ENCODE peak calls at places on chromosomes 12 and 14, in four cellular contexts. One of them, this sample, is unnamed.

GRCh38 chr12:110079477-110080400 is 31.4 kb upstream of the C12orf76 start:
- DNase-seq in dorsolateral prefrontal cortex: peak; percentile 7
- DNase-seq in CD4-positive, alpha-beta T cell: peak; percentile 62
- DNase-seq in foreskin keratinocyte: no peak
- DNase-seq in this sample: no peak

GRCh38 chr12:510071-510825 is 50.5 kb downstream of the B4GALNT3 start:
- DNase-seq in dorsolateral prefrontal cortex: no peak
- DNase-seq in CD4-positive, alpha-beta T cell: no peak
- DNase-seq in foreskin keratinocyte: no peak
- DNase-seq in this sample: no peak

GRCh38 chr12:109741286-109741969 is 27.8 kb downstream of the FAM222A start:
- DNase-seq in dorsolateral prefrontal cortex: no peak
- DNase-seq in CD4-positive, alpha-beta T cell: no peak
- DNase-seq in foreskin keratinocyte: no peak
- DNase-seq in this sample: no peak

GRCh38 chr12:64665506-64665905 is 55.2 kb downstream of the RASSF3 start:
- DNase-seq in dorsolateral prefrontal cortex: no peak
- DNase-seq in CD4-positive, alpha-beta T cell: no peak
- DNase-seq in foreskin keratinocyte: no peak
- DNase-seq in this sample: no peak

GRCh38 chr14:84112589-84112988 is 1417.4 kb upstream of the FLRT2 start:
- DNase-seq in dorsolateral prefrontal cortex: no peak
- DNase-seq in CD4-positive, alpha-beta T cell: no peak
- DNase-seq in foreskin keratinocyte: no peak
- DNase-seq in this sample: no peak

GRCh38 chr14:65502676-65503124 is 90.2 kb downstream of the FUT8 start:
- DNase-seq in dorsolateral prefrontal cortex: no peak
- DNase-seq in CD4-positive, alpha-beta T cell: no peak
- DNase-seq in foreskin keratinocyte: peak; percentile 43
- DNase-seq in this sample: peak; percentile 29

GRCh38 chr14:75702107-75702506 is 41.1 kb downstream of the TTLL5 start:
- DNase-seq in dorsolateral prefrontal cortex: no peak
- DNase-seq in CD4-positive, alpha-beta T cell: no peak
- DNase-seq in foreskin keratinocyte: no peak
- DNase-seq in this sample: no peak

GRCh38 chr12:15899282-15899870 is 11.8 kb upstream of the DERA start:
- DNase-seq in dorsolateral prefrontal cortex: no peak
- DNase-seq in CD4-positive, alpha-beta T cell: no peak
- DNase-seq in foreskin keratinocyte: no peak
- DNase-seq in this sample: no peak

GRCh38 chr12:108131035-108131434 is 1.9 kb downstream of the WSCD2 start:
- DNase-seq in dorsolateral prefrontal cortex: no peak
- DNase-seq in CD4-positive, alpha-beta T cell: no peak
- DNase-seq in foreskin keratinocyte: no peak
- DNase-seq in this sample: no peak

GRCh38 chr14:63656194-63656593 is 14.5 kb upstream of the WDR89 start:
- DNase-seq in dorsolateral prefrontal cortex: no peak
- DNase-seq in CD4-positive, alpha-beta T cell: no peak
- DNase-seq in foreskin keratinocyte: no peak
- DNase-seq in this sample: no peak

GRCh38 chr12:40376533-40377267 is 151.9 kb downstream of the LRRK2 start:
- DNase-seq in dorsolateral prefrontal cortex: no peak
- DNase-seq in CD4-positive, alpha-beta T cell: no peak
- DNase-seq in foreskin keratinocyte: no peak
- DNase-seq in this sample: no peak

GRCh38 chr12:53180270-53180930 is at the start of the genes CSAD and ZNF740:
- DNase-seq in dorsolateral prefrontal cortex: peak; percentile 97
- DNase-seq in CD4-positive, alpha-beta T cell: peak; percentile 92
- DNase-seq in foreskin keratinocyte: peak; percentile 90
- DNase-seq in this sample: peak; percentile 73

GRCh38 chr14:78007160-78007559 is 163.0 kb upstream of the NRXN3 start:
- DNase-seq in dorsolateral prefrontal cortex: no peak
- DNase-seq in CD4-positive, alpha-beta T cell: no peak
- DNase-seq in foreskin keratinocyte: peak; percentile 20
- DNase-seq in this sample: peak; percentile 18

GRCh38 chr14:29273513-29273912 is 506.9 kb downstream of the FOXG1 start:
- DNase-seq in dorsolateral prefrontal cortex: no peak
- DNase-seq in CD4-positive, alpha-beta T cell: no peak
- DNase-seq in foreskin keratinocyte: no peak
- DNase-seq in this sample: no peak

GRCh38 chr12:55736780-55737580 is 5.9 kb upstream of the GDF11 start:
- DNase-seq in dorsolateral prefrontal cortex: no peak
- DNase-seq in CD4-positive, alpha-beta T cell: peak; percentile 32
- DNase-seq in foreskin keratinocyte: peak; percentile 44
- DNase-seq in this sample: no peak

GRCh38 chr12:116708826-116709756 is 28.8 kb downstream of the SPRING1 start:
- DNase-seq in dorsolateral prefrontal cortex: peak; percentile 90
- DNase-seq in CD4-positive, alpha-beta T cell: peak; percentile 43
- DNase-seq in foreskin keratinocyte: no peak
- DNase-seq in this sample: no peak

GRCh38 chr12:120469450-120470149 is at the start of gene SRSF9:
- DNase-seq in dorsolateral prefrontal cortex: peak; percentile 94
- DNase-seq in CD4-positive, alpha-beta T cell: peak; percentile 95
- DNase-seq in foreskin keratinocyte: peak; percentile 66
- DNase-seq in this sample: peak; percentile 81

GRCh38 chr12:120470150-120470817 is 736 bp upstream of the SRSF9 start:
- DNase-seq in dorsolateral prefrontal cortex: no peak
- DNase-seq in CD4-positive, alpha-beta T cell: no peak
- DNase-seq in foreskin keratinocyte: no peak
- DNase-seq in this sample: no peak

GRCh38 chr12:120475643-120476042 is 6.1 kb upstream of the SRSF9 start:
- DNase-seq in dorsolateral prefrontal cortex: no peak
- DNase-seq in CD4-positive, alpha-beta T cell: no peak
- DNase-seq in foreskin keratinocyte: no peak
- DNase-seq in this sample: no peak

GRCh38 chr12:120474092-120474960 is 4.8 kb upstream of the SRSF9 start:
- DNase-seq in dorsolateral prefrontal cortex: no peak
- DNase-seq in CD4-positive, alpha-beta T cell: no peak
- DNase-seq in foreskin keratinocyte: peak; percentile 88
- DNase-seq in this sample: peak; percentile 93

GRCh38 chr12:120472521-120472920 is 3.0 kb upstream of the SRSF9 start:
- DNase-seq in dorsolateral prefrontal cortex: no peak
- DNase-seq in CD4-positive, alpha-beta T cell: no peak
- DNase-seq in foreskin keratinocyte: no peak
- DNase-seq in this sample: no peak
- H3K27ac ChIP-seq in dorsolateral prefrontal cortex: no peak overlapping the region
- H3K27ac ChIP-seq in CD4-positive, alpha-beta T cell: no peak overlapping the region
- H3K27ac ChIP-seq in foreskin keratinocyte: no peak overlapping the region
- H3K27ac ChIP-seq in this sample: peak overlapping the region; percentile 88

GRCh38 chr12:20716037-20716436 is 20.9 kb downstream of the SLCO1C1 start:
- DNase-seq in dorsolateral prefrontal cortex: no peak
- DNase-seq in CD4-positive, alpha-beta T cell: no peak
- DNase-seq in foreskin keratinocyte: no peak
- DNase-seq in this sample: no peak
- H3K27ac ChIP-seq in dorsolateral prefrontal cortex: no peak overlapping the region
- H3K27ac ChIP-seq in CD4-positive, alpha-beta T cell: no peak overlapping the region
- H3K27ac ChIP-seq in foreskin keratinocyte: no peak overlapping the region
- H3K27ac ChIP-seq in this sample: no peak overlapping the region

DNA sequence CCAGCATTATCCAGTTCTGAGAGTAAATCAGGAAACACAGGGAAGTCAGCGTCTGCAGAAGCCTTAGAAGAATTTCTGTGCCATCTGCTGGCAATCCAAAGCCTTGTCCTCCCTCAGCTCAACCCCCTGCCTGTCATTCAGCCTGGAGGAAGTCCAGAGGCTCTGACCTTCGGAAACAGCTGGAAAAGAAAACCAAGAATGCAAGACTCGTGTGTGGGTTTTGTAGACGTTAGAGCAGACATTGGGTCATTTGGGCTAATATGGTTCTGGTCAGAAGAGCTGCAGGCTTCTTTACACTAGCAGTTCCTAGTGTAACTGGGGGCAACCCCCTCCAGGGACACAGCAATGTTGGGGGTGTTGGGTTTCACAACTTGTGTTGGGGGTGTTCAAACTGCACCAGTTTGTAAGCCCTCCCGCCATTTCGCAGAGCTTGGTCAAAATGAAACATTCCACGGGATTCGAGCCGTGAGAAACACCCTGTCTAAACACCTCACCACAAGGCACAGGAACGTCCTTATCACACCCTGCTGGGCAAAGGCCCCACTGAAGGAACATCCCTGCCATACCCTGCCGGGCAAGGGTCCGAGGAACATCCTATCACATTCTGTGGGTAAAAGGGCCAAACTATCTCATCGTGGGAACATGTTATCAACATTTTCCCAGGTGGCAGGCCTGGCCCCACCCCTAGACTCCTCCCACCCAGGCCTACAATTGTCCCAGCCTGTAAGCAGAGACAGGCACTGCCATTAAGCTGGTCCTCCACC is 21.0 kb upstream of the SERPINA4 start:
- DNase-seq in dorsolateral prefrontal cortex: no peak
- DNase-seq in CD4-positive, alpha-beta T cell: no peak
- DNase-seq in foreskin keratinocyte: no peak
- DNase-seq in this sample: no peak
- H3K27ac ChIP-seq in dorsolateral prefrontal cortex: no peak overlapping the region
- H3K27ac ChIP-seq in CD4-positive, alpha-beta T cell: no peak overlapping the region
- H3K27ac ChIP-seq in foreskin keratinocyte: no peak overlapping the region
- H3K27ac ChIP-seq in this sample: no peak overlapping the region

DNA sequence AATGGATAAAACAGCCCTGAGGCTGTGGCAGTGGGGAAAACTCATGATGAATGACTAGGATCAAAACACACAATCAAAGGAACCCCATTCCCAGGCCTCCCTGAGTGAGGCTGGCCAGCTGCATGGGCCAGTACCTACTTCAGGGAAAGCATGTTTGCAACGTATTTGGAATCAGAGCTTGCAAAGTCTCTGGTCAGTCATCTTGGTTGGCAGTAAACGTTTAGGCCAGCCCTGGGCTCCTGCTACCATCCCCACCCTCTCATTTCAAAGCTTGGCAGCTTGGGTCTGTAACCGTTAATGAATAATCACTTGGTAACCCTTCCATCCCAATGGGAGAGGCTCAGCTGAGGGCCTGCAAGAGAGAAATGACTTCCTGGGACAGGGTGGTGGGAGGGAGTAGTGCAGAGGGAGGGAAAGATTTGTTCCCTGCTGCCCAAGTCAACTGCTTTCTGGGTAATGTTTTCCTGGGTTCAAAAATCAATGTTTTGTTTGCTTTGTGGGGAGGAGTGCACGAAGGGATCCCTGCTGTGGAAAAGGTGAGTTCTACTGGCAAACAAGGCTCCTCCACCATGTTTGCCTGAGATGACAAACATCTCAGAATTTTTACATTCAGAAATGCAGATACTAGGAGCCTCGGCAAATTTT is 2.0 kb upstream of the RNASE8 start:
- DNase-seq in dorsolateral prefrontal cortex: no peak
- DNase-seq in CD4-positive, alpha-beta T cell: no peak
- DNase-seq in foreskin keratinocyte: no peak
- DNase-seq in this sample: no peak
- H3K27ac ChIP-seq in dorsolateral prefrontal cortex: no peak overlapping the region
- H3K27ac ChIP-seq in CD4-positive, alpha-beta T cell: no peak overlapping the region
- H3K27ac ChIP-seq in foreskin keratinocyte: no peak overlapping the region
- H3K27ac ChIP-seq in this sample: no peak overlapping the region

This sample was measured in epithelial cell of prostate.